ENCODE peak calls at places on chromosomes 16 and 17, in eight cellular contexts. C is tibial artery, A is ovary, D is uterus, N is right lobe of liver, P is OCI-LY7, S is lower lobe of right lung, Q is heart right ventricle. I is an unnamed sample.

GRCh38 chr17:72726936-72727335 is 365.6 kb downstream of the SLC39A11 start:
- DNase-seq in A (no peak), S (no peak), Q (no peak), N (no peak), C (no peak), P (peak; percentile 93), D (no peak), I (no peak)

GRCh38 chr17:77690271-77691161 is 268.0 kb upstream of the TNRC6C start:
- DNase-seq in S (no peak), A (no peak), N (no peak), Q (no peak), D (no peak), C (no peak), P (peak; percentile 73), I (no peak)

GRCh38 chr16:27543801-27544200 is 5.9 kb downstream of the GTF3C1 start:
- DNase-seq in S (no peak), C (no peak), N (no peak), P (no peak), Q (no peak), A (no peak), D (no peak), I (no peak)

GRCh38 chr17:4476017-4476416 is 22.7 kb upstream of the SPNS2 start:
- DNase-seq in A (no peak), P (no peak), D (no peak), N (no peak), C (no peak), S (no peak), Q (no peak), I (no peak)

GRCh38 chr16:8712589-8713361 is 38.4 kb downstream of the ABAT start:
- DNase-seq in N (no peak), A (no peak), C (no peak), P (no peak), D (no peak), S (no peak), Q (no peak), I (no peak)

GRCh38 chr16:50683689-50684374 is 2.7 kb upstream of the SNX20 start:
- DNase-seq in A (no peak), C (no peak), P (peak; percentile 34), D (no peak), S (no peak), Q (no peak), N (no peak), I (no peak)

GRCh38 chr16:85484337-85485295 is 128.5 kb upstream of the GSE1 start:
- DNase-seq in A (no peak), S (peak; percentile 92), P (no peak), C (no peak), Q (no peak), D (no peak), N (no peak), I (no peak)

GRCh38 chr17:1315409-1315808 is 35.9 kb downstream of the TRARG1 start:
- DNase-seq in C (peak; percentile 42), Q (peak; percentile 66), D (no peak), N (no peak), S (no peak), A (no peak), P (no peak), I (no peak)

GRCh38 chr16:48409839-48410610 is 24.8 kb upstream of the SIAH1 start:
- DNase-seq in C (no peak), D (no peak), A (peak; percentile 34), P (no peak), N (peak; percentile 49), Q (no peak), S (peak; percentile 49), I (peak; percentile 96)

GRCh38 chr17:1521067-1521466 is 4.7 kb upstream of the INPP5K start:
- DNase-seq in C (no peak), A (no peak), D (no peak), P (no peak), S (no peak), Q (no peak), N (no peak), I (no peak)

GRCh38 chr17:40702271-40702670 is 1.3 kb downstream of the KRT24 start:
- DNase-seq in A (no peak), C (no peak), Q (no peak), D (no peak), N (no peak), S (no peak), P (no peak), I (no peak)

GRCh38 chr17:42201155-42201772 is 7.0 kb upstream of the GHDC start:
- DNase-seq in P (no peak), S (no peak), A (no peak), C (no peak), D (no peak), N (no peak), Q (no peak), I (peak; percentile 24)

GRCh38 chr17:28745052-28745776 is 1.4 kb downstream of the TRAF4 start:
- DNase-seq in P (peak; percentile 71), N (peak; percentile 54), Q (no peak), D (peak; percentile 46), C (no peak), A (peak; percentile 67), S (peak; percentile 65), I (peak; percentile 59)

DNA sequence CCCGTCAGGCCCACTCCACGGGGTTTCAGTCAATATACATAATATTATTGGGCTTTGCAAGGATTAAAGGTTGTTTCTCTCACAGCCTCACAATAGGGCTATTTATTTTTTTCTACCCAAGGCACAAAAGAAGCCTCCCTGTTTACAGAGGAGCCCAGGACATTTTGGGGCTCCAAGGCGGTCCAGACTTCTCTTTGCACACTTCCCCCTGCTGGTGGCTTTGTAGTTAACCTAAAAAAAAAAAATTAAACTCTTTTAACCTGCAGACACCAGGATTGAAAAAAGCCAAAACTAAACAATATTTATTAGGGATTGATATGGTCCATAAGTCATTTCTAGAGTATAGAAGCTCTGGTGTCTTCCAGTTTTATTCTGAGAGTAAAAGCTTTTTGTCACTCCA is 169.7 kb upstream of the ZFHX3 start:
- DNase-seq in D (no peak), P (no peak), A (no peak), C (no peak), Q (no peak), S (no peak), N (no peak), I (no peak)
- TF ChIP-seq CTCF in D (no peak), P (peak; percentile 43), A (no peak), C (no peak), Q (no peak), S (peak; percentile 11), N (no peak), I (no peak)

GRCh38 chr16:11310997-11311561 is 29.9 kb upstream of the PRM1 start:
- DNase-seq in C (no peak), P (peak; percentile 93), N (no peak), D (no peak), S (no peak), Q (no peak), A (no peak), I (no peak)
- H3K4me3 ChIP-seq in C (no peak overlapping the region), P (peak overlapping the region; percentile 52), N (no peak overlapping the region), D (no peak overlapping the region), S (no peak overlapping the region), Q (no peak overlapping the region), A (no peak overlapping the region), I (no peak overlapping the region)

DNA sequence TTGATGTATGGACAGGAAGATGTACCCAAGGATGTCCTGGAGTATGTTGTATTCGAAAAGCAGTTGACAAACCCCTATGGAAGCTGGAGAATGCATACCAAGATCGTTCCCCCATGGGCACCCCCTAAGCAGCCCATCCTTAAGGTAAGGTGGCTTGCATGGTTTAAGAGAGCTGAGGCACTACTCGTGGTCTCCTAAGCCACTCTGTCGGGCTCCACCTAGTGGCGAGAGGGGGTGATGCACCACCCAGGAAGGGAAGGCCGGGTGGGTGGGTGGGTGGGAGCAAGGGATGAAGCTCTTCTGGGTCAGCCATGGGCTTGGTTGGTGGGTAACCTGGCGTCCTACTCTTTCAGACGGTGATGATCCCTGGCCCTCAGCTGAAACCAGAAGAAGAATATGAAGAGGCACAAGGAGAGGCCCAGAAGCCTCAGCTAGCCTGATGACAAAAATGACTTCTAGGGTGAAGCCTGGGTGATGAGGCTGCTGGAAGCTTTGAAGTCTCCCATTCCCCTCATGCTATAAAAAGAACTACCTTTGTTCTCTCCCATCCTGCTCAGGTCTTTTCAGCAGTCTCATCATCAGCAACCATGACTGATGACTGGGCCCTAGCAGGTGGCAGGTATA is 21.5 kb downstream of the GPR179 start:
- DNase-seq in P (peak; percentile 76), S (peak; percentile 78), A (peak; percentile 64), N (peak; percentile 48), C (peak; percentile 62), Q (peak; percentile 61), D (peak; percentile 47), I (peak; percentile 62)
- TF ChIP-seq CTCF in P (peak; percentile 59), S (peak; percentile 90), A (no peak), N (peak; percentile 78), C (peak; percentile 86), Q (peak; percentile 72), D (peak; percentile 84), I (peak; percentile 72)

GRCh38 chr17:48549909-48550308 is 5.0 kb upstream of the HOXB2 start:
- DNase-seq in D (no peak), C (no peak), S (no peak), P (no peak), A (no peak), N (no peak), Q (no peak), I (no peak)
- H3K4me3 ChIP-seq in D (no peak overlapping the region), C (no peak overlapping the region), S (no peak overlapping the region), P (no peak overlapping the region), A (no peak overlapping the region), N (no peak overlapping the region), Q (no peak overlapping the region), I (no peak overlapping the region)

DNA sequence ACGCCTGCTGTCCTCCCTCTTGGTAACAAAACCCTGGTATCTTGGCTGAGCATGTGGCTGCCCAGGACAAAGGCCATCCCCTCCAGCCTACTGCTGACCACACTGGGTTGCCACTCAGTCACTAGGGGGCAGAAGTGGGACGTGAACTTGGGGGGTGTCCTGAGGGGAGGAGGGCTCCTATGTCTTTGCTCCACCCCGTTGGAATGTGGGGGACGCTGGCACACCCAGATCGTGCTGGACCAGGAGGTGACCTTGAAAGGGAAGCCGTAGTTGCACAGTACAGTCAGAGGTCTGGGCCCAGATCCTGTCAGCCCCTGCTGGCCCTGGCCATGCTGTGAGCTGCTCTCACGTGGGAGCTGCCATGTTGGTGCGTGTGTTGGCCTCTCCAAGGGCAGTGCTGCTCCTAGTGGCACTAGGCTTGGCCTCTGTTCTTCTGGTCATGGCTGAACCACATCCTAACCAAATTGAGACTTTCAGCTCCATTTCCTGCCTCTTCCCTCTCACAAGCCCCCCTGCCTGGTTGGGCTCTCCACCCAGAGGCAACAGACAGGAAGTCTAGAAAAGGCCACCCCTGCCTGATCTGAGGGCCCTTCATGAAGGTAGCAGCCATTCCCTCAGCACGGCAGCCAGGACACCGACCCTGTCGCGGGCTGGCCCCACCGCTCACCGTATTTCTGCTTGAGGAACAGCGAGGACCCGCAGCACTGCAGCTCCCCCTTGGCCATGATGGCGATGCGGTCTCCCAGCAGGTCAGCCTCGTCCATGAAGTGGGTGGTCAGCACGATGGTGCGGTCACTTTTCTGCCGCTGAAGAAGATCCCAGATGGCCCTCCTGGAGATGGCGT is 29.0 kb upstream of the RNPS1 start:
- DNase-seq in A (peak; percentile 41), Q (no peak), D (no peak), S (no peak), N (peak; percentile 42), C (no peak), P (peak; percentile 16), I (peak; percentile 40)
- TF ChIP-seq CTCF in A (no peak), Q (no peak), D (no peak), S (peak; percentile 33), N (peak; percentile 45), C (peak; percentile 13), P (peak; percentile 68), I (peak; percentile 61)

GRCh38 chr17:65270932-65271700 is 133.9 kb downstream of the RGS9 start:
- DNase-seq in A (no peak), P (no peak), N (no peak), D (no peak), C (no peak), Q (no peak), S (no peak), I (no peak)
- H3K4me3 ChIP-seq in A (no peak overlapping the region), P (no peak overlapping the region), N (no peak overlapping the region), D (no peak overlapping the region), C (no peak overlapping the region), Q (no peak overlapping the region), S (no peak overlapping the region), I (no peak overlapping the region)

GRCh38 chr17:8288336-8289102 is at the start of gene RANGRF:
- DNase-seq in S (peak; percentile 93), Q (peak; percentile 91), D (peak; percentile 88), C (peak; percentile 88), N (peak; percentile 90), A (peak; percentile 92), P (peak; percentile 90), I (peak; percentile 87)
- TF ChIP-seq CTCF in S (no peak), Q (no peak), D (no peak), C (no peak), N (no peak), A (no peak), P (peak; percentile 29), I (no peak)